ENCODE peak calls at places on chromosomes 11 and 22, in ten cellular contexts. One of them, this sample, is unnamed. For H3K36me3, the result is how much of the 10 kb centered on the place peaks cover.

GRCh38 chr11:15933896-15934625 is 422.3 kb downstream of the SOX6 start:
- DNase-seq in SK-N-SH: no peak
- DNase-seq in ovary: no peak
- DNase-seq in CD8-positive, alpha-beta T cell: no peak
- DNase-seq in GM23248: no peak
- DNase-seq in cardiac muscle cell: no peak
- DNase-seq in keratinocyte: no peak
- DNase-seq in lower lobe of right lung: no peak
- DNase-seq in mucosa of descending colon: no peak
- DNase-seq in transverse colon: no peak
- DNase-seq in this sample: no peak

GRCh38 chr22:19772673-19773469 is 12.3 kb downstream of the TBX1 start:
- DNase-seq in SK-N-SH: no peak
- DNase-seq in ovary: no peak
- DNase-seq in CD8-positive, alpha-beta T cell: no peak
- DNase-seq in GM23248: no peak
- DNase-seq in cardiac muscle cell: no peak
- DNase-seq in keratinocyte: no peak
- DNase-seq in lower lobe of right lung: peak
- DNase-seq in mucosa of descending colon: peak
- DNase-seq in transverse colon: no peak
- DNase-seq in this sample: peak

GRCh38 chr22:20565761-20566160 is 58.4 kb downstream of the MED15 start:
- DNase-seq in SK-N-SH: no peak
- DNase-seq in ovary: no peak
- DNase-seq in CD8-positive, alpha-beta T cell: no peak
- DNase-seq in GM23248: no peak
- DNase-seq in cardiac muscle cell: no peak
- DNase-seq in keratinocyte: no peak
- DNase-seq in lower lobe of right lung: no peak
- DNase-seq in mucosa of descending colon: no peak
- DNase-seq in transverse colon: no peak
- DNase-seq in this sample: no peak

GRCh38 chr11:97966901-97967300 is 1053.8 kb upstream of the CNTN5 start:
- DNase-seq in SK-N-SH: no peak
- DNase-seq in ovary: no peak
- DNase-seq in CD8-positive, alpha-beta T cell: no peak
- DNase-seq in GM23248: no peak
- DNase-seq in cardiac muscle cell: no peak
- DNase-seq in keratinocyte: no peak
- DNase-seq in lower lobe of right lung: no peak
- DNase-seq in mucosa of descending colon: no peak
- DNase-seq in transverse colon: no peak
- DNase-seq in this sample: no peak

GRCh38 chr11:85414175-85414574 is 213.0 kb downstream of the DLG2 start:
- DNase-seq in SK-N-SH: no peak
- DNase-seq in ovary: no peak
- DNase-seq in CD8-positive, alpha-beta T cell: no peak
- DNase-seq in GM23248: no peak
- DNase-seq in cardiac muscle cell: no peak
- DNase-seq in keratinocyte: no peak
- DNase-seq in lower lobe of right lung: no peak
- DNase-seq in mucosa of descending colon: no peak
- DNase-seq in transverse colon: no peak
- DNase-seq in this sample: no peak

GRCh38 chr22:27022256-27022655 is 364.9 kb downstream of the MIAT start:
- DNase-seq in SK-N-SH: no peak
- DNase-seq in ovary: no peak
- DNase-seq in CD8-positive, alpha-beta T cell: no peak
- DNase-seq in GM23248: peak
- DNase-seq in cardiac muscle cell: no peak
- DNase-seq in keratinocyte: no peak
- DNase-seq in lower lobe of right lung: no peak
- DNase-seq in mucosa of descending colon: no peak
- DNase-seq in transverse colon: no peak
- DNase-seq in this sample: no peak

GRCh38 chr11:72058416-72059034 is 21.8 kb downstream of the NUMA1 start:
- DNase-seq in SK-N-SH: no peak
- DNase-seq in ovary: no peak
- DNase-seq in CD8-positive, alpha-beta T cell: no peak
- DNase-seq in GM23248: peak
- DNase-seq in cardiac muscle cell: no peak
- DNase-seq in keratinocyte: no peak
- DNase-seq in lower lobe of right lung: no peak
- DNase-seq in mucosa of descending colon: no peak
- DNase-seq in transverse colon: no peak
- DNase-seq in this sample: no peak

GRCh38 chr11:57446055-57446454 is 14.3 kb upstream of the RTN4RL2 start:
- DNase-seq in SK-N-SH: no peak
- DNase-seq in ovary: no peak
- DNase-seq in CD8-positive, alpha-beta T cell: no peak
- DNase-seq in GM23248: no peak
- DNase-seq in cardiac muscle cell: no peak
- DNase-seq in keratinocyte: no peak
- DNase-seq in lower lobe of right lung: no peak
- DNase-seq in mucosa of descending colon: no peak
- DNase-seq in transverse colon: no peak
- DNase-seq in this sample: no peak

GRCh38 chr11:57604289-57605010 is 7.0 kb downstream of the SERPING1 start:
- DNase-seq in SK-N-SH: no peak
- DNase-seq in ovary: no peak
- DNase-seq in CD8-positive, alpha-beta T cell: no peak
- DNase-seq in GM23248: no peak
- DNase-seq in cardiac muscle cell: no peak
- DNase-seq in keratinocyte: no peak
- DNase-seq in lower lobe of right lung: no peak
- DNase-seq in mucosa of descending colon: no peak
- DNase-seq in transverse colon: no peak
- DNase-seq in this sample: peak

GRCh38 chr11:126176853-126177470 is 34.5 kb downstream of the RPUSD4 start:
- DNase-seq in SK-N-SH: no peak
- DNase-seq in ovary: no peak
- DNase-seq in CD8-positive, alpha-beta T cell: no peak
- DNase-seq in GM23248: no peak
- DNase-seq in cardiac muscle cell: no peak
- DNase-seq in keratinocyte: no peak
- DNase-seq in lower lobe of right lung: no peak
- DNase-seq in mucosa of descending colon: no peak
- DNase-seq in transverse colon: no peak
- DNase-seq in this sample: no peak

GRCh38 chr11:123740787-123741158 is 687 bp downstream of the ZNF202 start:
- DNase-seq in SK-N-SH: no peak
- DNase-seq in ovary: no peak
- DNase-seq in CD8-positive, alpha-beta T cell: no peak
- DNase-seq in GM23248: peak
- DNase-seq in cardiac muscle cell: peak
- DNase-seq in keratinocyte: no peak
- DNase-seq in lower lobe of right lung: no peak
- DNase-seq in mucosa of descending colon: no peak
- DNase-seq in transverse colon: peak
- DNase-seq in this sample: no peak

GRCh38 chr11:132987936-132988335 is 544.4 kb downstream of the OPCML start:
- DNase-seq in SK-N-SH: no peak
- DNase-seq in ovary: no peak
- DNase-seq in CD8-positive, alpha-beta T cell: no peak
- DNase-seq in GM23248: peak
- DNase-seq in cardiac muscle cell: no peak
- DNase-seq in keratinocyte: no peak
- DNase-seq in lower lobe of right lung: no peak
- DNase-seq in mucosa of descending colon: no peak
- DNase-seq in transverse colon: no peak
- DNase-seq in this sample: no peak
- H3K4me3 ChIP-seq in SK-N-SH: no peak
- H3K4me3 ChIP-seq in ovary: no peak
- H3K4me3 ChIP-seq in CD8-positive, alpha-beta T cell: no peak
- H3K4me3 ChIP-seq in GM23248: no peak
- H3K4me3 ChIP-seq in cardiac muscle cell: no peak
- H3K4me3 ChIP-seq in keratinocyte: no peak
- H3K4me3 ChIP-seq in lower lobe of right lung: no peak
- H3K4me3 ChIP-seq in mucosa of descending colon: no peak
- H3K4me3 ChIP-seq in transverse colon: no peak
- H3K4me3 ChIP-seq in this sample: no peak

GRCh38 chr22:50562523-50563409 is at the start of gene SYCE3:
- DNase-seq in SK-N-SH: peak
- DNase-seq in ovary: peak
- DNase-seq in CD8-positive, alpha-beta T cell: peak
- DNase-seq in GM23248: peak
- DNase-seq in cardiac muscle cell: peak
- DNase-seq in keratinocyte: peak
- DNase-seq in lower lobe of right lung: peak
- DNase-seq in mucosa of descending colon: peak
- DNase-seq in transverse colon: peak
- DNase-seq in this sample: peak
- H3K36me3 ChIP-seq in SK-N-SH: under half
- H3K36me3 ChIP-seq in ovary: under half
- H3K36me3 ChIP-seq in CD8-positive, alpha-beta T cell: under half
- H3K36me3 ChIP-seq in GM23248: under half
- H3K36me3 ChIP-seq in cardiac muscle cell: under half
- H3K36me3 ChIP-seq in keratinocyte: under half
- H3K36me3 ChIP-seq in lower lobe of right lung: under half
- H3K36me3 ChIP-seq in mucosa of descending colon: under half
- H3K36me3 ChIP-seq in transverse colon: under half
- H3K36me3 ChIP-seq in this sample: under half

GRCh38 chr22:22895776-22896445 is 8.3 kb downstream of the IGLL5 start:
- DNase-seq in SK-N-SH: no peak
- DNase-seq in ovary: no peak
- DNase-seq in CD8-positive, alpha-beta T cell: no peak
- DNase-seq in GM23248: no peak
- DNase-seq in cardiac muscle cell: no peak
- DNase-seq in keratinocyte: no peak
- DNase-seq in lower lobe of right lung: no peak
- DNase-seq in mucosa of descending colon: no peak
- DNase-seq in transverse colon: no peak
- DNase-seq in this sample: no peak

GRCh38 chr22:22893077-22893805 is 5.6 kb downstream of the IGLL5 start:
- DNase-seq in SK-N-SH: no peak
- DNase-seq in ovary: no peak
- DNase-seq in CD8-positive, alpha-beta T cell: no peak
- DNase-seq in GM23248: no peak
- DNase-seq in cardiac muscle cell: no peak
- DNase-seq in keratinocyte: no peak
- DNase-seq in lower lobe of right lung: no peak
- DNase-seq in mucosa of descending colon: no peak
- DNase-seq in transverse colon: no peak
- DNase-seq in this sample: peak

GRCh38 chr22:22892096-22893052 is 4.8 kb downstream of the IGLL5 start:
- DNase-seq in SK-N-SH: no peak
- DNase-seq in ovary: no peak
- DNase-seq in CD8-positive, alpha-beta T cell: no peak
- DNase-seq in GM23248: no peak
- DNase-seq in cardiac muscle cell: no peak
- DNase-seq in keratinocyte: no peak
- DNase-seq in lower lobe of right lung: no peak
- DNase-seq in mucosa of descending colon: no peak
- DNase-seq in transverse colon: no peak
- DNase-seq in this sample: no peak

GRCh38 chr22:22894740-22895731 is 7.4 kb downstream of the IGLL5 start:
- DNase-seq in SK-N-SH: no peak
- DNase-seq in ovary: no peak
- DNase-seq in CD8-positive, alpha-beta T cell: no peak
- DNase-seq in GM23248: no peak
- DNase-seq in cardiac muscle cell: no peak
- DNase-seq in keratinocyte: no peak
- DNase-seq in lower lobe of right lung: no peak
- DNase-seq in mucosa of descending colon: no peak
- DNase-seq in transverse colon: peak
- DNase-seq in this sample: no peak

DNA sequence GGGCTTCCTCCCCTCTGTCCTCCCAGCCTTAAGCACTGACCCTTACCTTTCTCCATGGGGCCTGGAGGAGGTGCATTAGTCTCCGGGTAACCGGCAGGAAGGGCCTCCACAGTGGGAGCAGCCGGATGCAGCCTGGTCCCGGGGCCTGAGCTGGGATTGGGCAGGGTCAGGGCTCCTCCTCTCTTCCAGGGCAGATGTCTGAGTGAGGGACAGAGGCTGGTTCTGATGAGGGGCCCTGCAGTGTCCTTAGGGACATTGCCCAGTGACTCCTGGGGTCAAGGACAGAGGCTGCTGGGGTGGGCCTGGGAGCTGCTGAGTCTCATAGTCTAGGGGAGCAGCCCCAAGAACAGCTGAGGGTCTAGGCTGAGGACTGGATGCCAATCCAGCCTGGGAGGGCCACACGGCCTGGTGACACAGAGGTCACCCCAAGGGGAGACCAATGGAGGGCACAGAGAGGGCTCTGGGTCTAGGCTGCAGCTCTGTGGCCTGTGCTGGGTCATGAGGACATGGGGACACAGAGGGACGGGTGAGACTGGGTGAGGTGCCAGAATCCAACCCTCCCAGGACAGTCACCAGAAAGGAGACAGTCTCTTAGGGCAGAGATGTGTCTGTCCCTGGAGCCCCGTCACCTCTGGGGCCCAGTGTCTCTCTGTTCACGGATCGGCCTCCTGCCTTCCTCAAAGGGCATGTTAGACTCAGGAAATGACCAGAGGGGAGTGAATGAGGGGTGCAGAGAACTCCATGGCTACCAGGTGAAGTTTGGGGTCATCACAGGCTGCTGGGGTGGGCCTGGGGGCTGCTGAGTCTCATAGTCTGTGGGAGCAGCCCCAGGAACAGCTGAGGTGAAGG is 6.5 kb downstream of the IGLL5 start:
- DNase-seq in SK-N-SH: no peak
- DNase-seq in ovary: no peak
- DNase-seq in CD8-positive, alpha-beta T cell: no peak
- DNase-seq in GM23248: no peak
- DNase-seq in cardiac muscle cell: no peak
- DNase-seq in keratinocyte: no peak
- DNase-seq in lower lobe of right lung: no peak
- DNase-seq in mucosa of descending colon: no peak
- DNase-seq in transverse colon: no peak
- DNase-seq in this sample: peak
- H3K4me3 ChIP-seq in SK-N-SH: no peak
- H3K4me3 ChIP-seq in ovary: no peak
- H3K4me3 ChIP-seq in CD8-positive, alpha-beta T cell: no peak
- H3K4me3 ChIP-seq in GM23248: no peak
- H3K4me3 ChIP-seq in cardiac muscle cell: no peak
- H3K4me3 ChIP-seq in keratinocyte: no peak
- H3K4me3 ChIP-seq in lower lobe of right lung: no peak
- H3K4me3 ChIP-seq in mucosa of descending colon: no peak
- H3K4me3 ChIP-seq in transverse colon: no peak
- H3K4me3 ChIP-seq in this sample: no peak

DNA sequence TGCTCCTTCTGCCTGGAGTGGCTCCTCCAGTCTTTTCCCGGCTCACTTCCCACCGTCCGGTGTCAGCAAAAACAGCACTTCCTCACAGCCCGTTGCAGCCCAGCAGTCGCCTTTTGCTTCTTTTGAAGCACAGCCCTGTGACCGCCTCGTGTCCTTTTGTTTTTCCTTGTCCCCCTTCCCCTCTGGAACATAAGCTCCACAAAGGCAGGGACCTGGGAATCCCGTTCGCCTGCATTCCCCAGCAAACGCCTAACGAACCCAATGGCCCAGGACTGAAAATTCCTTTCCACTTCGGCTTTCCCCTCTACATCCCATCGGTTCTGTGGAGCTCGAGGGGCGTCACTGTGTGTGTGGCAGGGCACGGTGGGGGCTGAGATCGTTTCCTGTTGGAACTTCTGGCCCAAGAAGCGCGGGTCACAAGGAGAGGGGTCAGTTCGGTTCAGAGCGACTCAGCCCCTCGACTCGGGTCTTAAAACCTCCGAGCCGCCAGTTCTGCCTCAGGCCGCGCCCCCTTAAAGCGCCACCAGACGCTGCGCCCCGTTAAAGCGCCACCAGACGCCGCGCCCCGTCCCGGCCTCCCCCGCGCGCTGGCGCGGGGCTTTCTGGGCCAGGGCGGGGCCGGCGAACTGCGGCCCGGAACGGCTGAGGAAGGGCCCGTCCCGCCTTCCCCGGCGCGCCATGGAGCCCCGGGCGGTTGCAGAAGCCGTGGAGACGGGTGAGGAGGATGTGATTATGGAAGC is 839 bp downstream of the RIC8A start:
- DNase-seq in SK-N-SH: peak
- DNase-seq in ovary: peak
- DNase-seq in CD8-positive, alpha-beta T cell: peak
- DNase-seq in GM23248: peak
- DNase-seq in cardiac muscle cell: peak
- DNase-seq in keratinocyte: no peak
- DNase-seq in lower lobe of right lung: peak
- DNase-seq in mucosa of descending colon: peak
- DNase-seq in transverse colon: peak
- DNase-seq in this sample: peak
- H3K36me3 ChIP-seq in SK-N-SH: half or more
- H3K36me3 ChIP-seq in ovary: under half
- H3K36me3 ChIP-seq in CD8-positive, alpha-beta T cell: half or more
- H3K36me3 ChIP-seq in GM23248: under half
- H3K36me3 ChIP-seq in cardiac muscle cell: under half
- H3K36me3 ChIP-seq in keratinocyte: half or more
- H3K36me3 ChIP-seq in lower lobe of right lung: half or more
- H3K36me3 ChIP-seq in mucosa of descending colon: under half
- H3K36me3 ChIP-seq in transverse colon: under half
- H3K36me3 ChIP-seq in this sample: under half

This sample was measured in H7.